ENCODE peak calls at places on chromosomes 16 and 17, in eight cellular contexts. One of them, this sample, is unnamed.

GRCh38 chr17:61484174-61484573 is 32.0 kb downstream of the TBX4 start:
- DNase-seq in activated naive CD4-positive, alpha-beta T cell: no peak
- DNase-seq in caudate nucleus: no peak
- DNase-seq in stimulated activated CD4-positive, alpha-beta T cell treated with anti-CD3 and anti-CD28 coated beads, Interleukin-1b, Interleukin-23, amount 100 ng/mL, for 24 hours: no peak
- DNase-seq in CD4-positive, alpha-beta T cell: no peak
- DNase-seq in testis: no peak
- DNase-seq in left ventricle myocardium superior: no peak
- DNase-seq in glutamatergic neuron: no peak
- DNase-seq in this sample: no peak

GRCh38 chr17:56185491-56185890 is 32.2 kb downstream of the ANKFN1 start:
- DNase-seq in CD4-positive, alpha-beta T cell: no peak
- DNase-seq in left ventricle myocardium superior: no peak
- DNase-seq in activated naive CD4-positive, alpha-beta T cell: no peak
- DNase-seq in glutamatergic neuron: no peak
- DNase-seq in testis: no peak
- DNase-seq in caudate nucleus: no peak
- DNase-seq in stimulated activated CD4-positive, alpha-beta T cell treated with anti-CD3 and anti-CD28 coated beads, Interleukin-1b, Interleukin-23, amount 100 ng/mL, for 24 hours: no peak
- DNase-seq in this sample: no peak

GRCh38 chr16:66832661-66833305 is 2.0 kb upstream of the NAE1 start:
- DNase-seq in testis: no peak
- DNase-seq in left ventricle myocardium superior: no peak
- DNase-seq in activated naive CD4-positive, alpha-beta T cell: no peak
- DNase-seq in glutamatergic neuron: no peak
- DNase-seq in caudate nucleus: no peak
- DNase-seq in stimulated activated CD4-positive, alpha-beta T cell treated with anti-CD3 and anti-CD28 coated beads, Interleukin-1b, Interleukin-23, amount 100 ng/mL, for 24 hours: no peak
- DNase-seq in CD4-positive, alpha-beta T cell: no peak
- DNase-seq in this sample: no peak

GRCh38 chr17:35094902-35095301 is 24.8 kb downstream of the RAD51D start:
- DNase-seq in activated naive CD4-positive, alpha-beta T cell: no peak
- DNase-seq in CD4-positive, alpha-beta T cell: no peak
- DNase-seq in glutamatergic neuron: no peak
- DNase-seq in caudate nucleus: no peak
- DNase-seq in stimulated activated CD4-positive, alpha-beta T cell treated with anti-CD3 and anti-CD28 coated beads, Interleukin-1b, Interleukin-23, amount 100 ng/mL, for 24 hours: no peak
- DNase-seq in testis: no peak
- DNase-seq in left ventricle myocardium superior: no peak
- DNase-seq in this sample: no peak

GRCh38 chr16:27820646-27821345 is 242.7 kb downstream of the GSG1L start:
- DNase-seq in stimulated activated CD4-positive, alpha-beta T cell treated with anti-CD3 and anti-CD28 coated beads, Interleukin-1b, Interleukin-23, amount 100 ng/mL, for 24 hours: no peak
- DNase-seq in CD4-positive, alpha-beta T cell: no peak
- DNase-seq in left ventricle myocardium superior: no peak
- DNase-seq in activated naive CD4-positive, alpha-beta T cell: no peak
- DNase-seq in caudate nucleus: no peak
- DNase-seq in glutamatergic neuron: no peak
- DNase-seq in testis: no peak
- DNase-seq in this sample: peak

GRCh38 chr16:18931756-18932155 is 5.5 kb upstream of the SMG1 start:
- DNase-seq in glutamatergic neuron: no peak
- DNase-seq in stimulated activated CD4-positive, alpha-beta T cell treated with anti-CD3 and anti-CD28 coated beads, Interleukin-1b, Interleukin-23, amount 100 ng/mL, for 24 hours: no peak
- DNase-seq in testis: no peak
- DNase-seq in activated naive CD4-positive, alpha-beta T cell: no peak
- DNase-seq in CD4-positive, alpha-beta T cell: no peak
- DNase-seq in caudate nucleus: no peak
- DNase-seq in left ventricle myocardium superior: peak
- DNase-seq in this sample: no peak

GRCh38 chr17:64329571-64329970 is 61.1 kb downstream of the PECAM1 start:
- DNase-seq in caudate nucleus: no peak
- DNase-seq in left ventricle myocardium superior: no peak
- DNase-seq in CD4-positive, alpha-beta T cell: no peak
- DNase-seq in testis: no peak
- DNase-seq in glutamatergic neuron: no peak
- DNase-seq in activated naive CD4-positive, alpha-beta T cell: no peak
- DNase-seq in stimulated activated CD4-positive, alpha-beta T cell treated with anti-CD3 and anti-CD28 coated beads, Interleukin-1b, Interleukin-23, amount 100 ng/mL, for 24 hours: no peak
- DNase-seq in this sample: no peak

GRCh38 chr17:16512011-16512410 is 20.0 kb upstream of the LRRC75A start:
- DNase-seq in left ventricle myocardium superior: no peak
- DNase-seq in testis: no peak
- DNase-seq in stimulated activated CD4-positive, alpha-beta T cell treated with anti-CD3 and anti-CD28 coated beads, Interleukin-1b, Interleukin-23, amount 100 ng/mL, for 24 hours: no peak
- DNase-seq in glutamatergic neuron: no peak
- DNase-seq in CD4-positive, alpha-beta T cell: no peak
- DNase-seq in activated naive CD4-positive, alpha-beta T cell: no peak
- DNase-seq in caudate nucleus: no peak
- DNase-seq in this sample: peak

GRCh38 chr16:52271088-52271487 is 275.9 kb downstream of the TOX3 start:
- DNase-seq in left ventricle myocardium superior: no peak
- DNase-seq in activated naive CD4-positive, alpha-beta T cell: no peak
- DNase-seq in caudate nucleus: no peak
- DNase-seq in testis: no peak
- DNase-seq in stimulated activated CD4-positive, alpha-beta T cell treated with anti-CD3 and anti-CD28 coated beads, Interleukin-1b, Interleukin-23, amount 100 ng/mL, for 24 hours: no peak
- DNase-seq in glutamatergic neuron: peak
- DNase-seq in CD4-positive, alpha-beta T cell: no peak
- DNase-seq in this sample: no peak

GRCh38 chr17:2695243-2695960 is 16.2 kb downstream of the CLUH start:
- DNase-seq in left ventricle myocardium superior: no peak
- DNase-seq in glutamatergic neuron: peak
- DNase-seq in CD4-positive, alpha-beta T cell: no peak
- DNase-seq in caudate nucleus: no peak
- DNase-seq in testis: peak
- DNase-seq in activated naive CD4-positive, alpha-beta T cell: no peak
- DNase-seq in stimulated activated CD4-positive, alpha-beta T cell treated with anti-CD3 and anti-CD28 coated beads, Interleukin-1b, Interleukin-23, amount 100 ng/mL, for 24 hours: no peak
- DNase-seq in this sample: peak

GRCh38 chr17:59840908-59841666 is 51.7 kb downstream of the TUBD1 start:
- DNase-seq in glutamatergic neuron: no peak
- DNase-seq in activated naive CD4-positive, alpha-beta T cell: no peak
- DNase-seq in stimulated activated CD4-positive, alpha-beta T cell treated with anti-CD3 and anti-CD28 coated beads, Interleukin-1b, Interleukin-23, amount 100 ng/mL, for 24 hours: no peak
- DNase-seq in CD4-positive, alpha-beta T cell: no peak
- DNase-seq in caudate nucleus: no peak
- DNase-seq in testis: no peak
- DNase-seq in left ventricle myocardium superior: no peak
- DNase-seq in this sample: no peak

GRCh38 chr17:50661348-50661747 is 26.7 kb downstream of the ABCC3 start:
- DNase-seq in left ventricle myocardium superior: no peak
- DNase-seq in stimulated activated CD4-positive, alpha-beta T cell treated with anti-CD3 and anti-CD28 coated beads, Interleukin-1b, Interleukin-23, amount 100 ng/mL, for 24 hours: no peak
- DNase-seq in testis: no peak
- DNase-seq in activated naive CD4-positive, alpha-beta T cell: no peak
- DNase-seq in glutamatergic neuron: no peak
- DNase-seq in caudate nucleus: no peak
- DNase-seq in CD4-positive, alpha-beta T cell: no peak
- DNase-seq in this sample: no peak

GRCh38 chr17:2023692-2024571 is 1.2 kb downstream of the RTN4RL1 start:
- DNase-seq in left ventricle myocardium superior: peak
- DNase-seq in CD4-positive, alpha-beta T cell: no peak
- DNase-seq in stimulated activated CD4-positive, alpha-beta T cell treated with anti-CD3 and anti-CD28 coated beads, Interleukin-1b, Interleukin-23, amount 100 ng/mL, for 24 hours: no peak
- DNase-seq in activated naive CD4-positive, alpha-beta T cell: no peak
- DNase-seq in testis: peak
- DNase-seq in glutamatergic neuron: peak
- DNase-seq in caudate nucleus: no peak
- DNase-seq in this sample: peak

GRCh38 chr16:54748611-54749190 is 182.0 kb upstream of the IRX5 start:
- DNase-seq in glutamatergic neuron: no peak
- DNase-seq in caudate nucleus: no peak
- DNase-seq in activated naive CD4-positive, alpha-beta T cell: no peak
- DNase-seq in testis: no peak
- DNase-seq in stimulated activated CD4-positive, alpha-beta T cell treated with anti-CD3 and anti-CD28 coated beads, Interleukin-1b, Interleukin-23, amount 100 ng/mL, for 24 hours: no peak
- DNase-seq in CD4-positive, alpha-beta T cell: no peak
- DNase-seq in left ventricle myocardium superior: no peak
- DNase-seq in this sample: no peak

GRCh38 chr17:74218436-74218835 is 5.1 kb downstream of the TTYH2 start:
- DNase-seq in testis: no peak
- DNase-seq in left ventricle myocardium superior: no peak
- DNase-seq in caudate nucleus: no peak
- DNase-seq in CD4-positive, alpha-beta T cell: no peak
- DNase-seq in glutamatergic neuron: no peak
- DNase-seq in activated naive CD4-positive, alpha-beta T cell: no peak
- DNase-seq in stimulated activated CD4-positive, alpha-beta T cell treated with anti-CD3 and anti-CD28 coated beads, Interleukin-1b, Interleukin-23, amount 100 ng/mL, for 24 hours: no peak
- DNase-seq in this sample: no peak

GRCh38 chr16:3050487-3050886 is 4.1 kb downstream of the MMP25 start:
- DNase-seq in CD4-positive, alpha-beta T cell: no peak
- DNase-seq in stimulated activated CD4-positive, alpha-beta T cell treated with anti-CD3 and anti-CD28 coated beads, Interleukin-1b, Interleukin-23, amount 100 ng/mL, for 24 hours: no peak
- DNase-seq in testis: no peak
- DNase-seq in left ventricle myocardium superior: no peak
- DNase-seq in caudate nucleus: no peak
- DNase-seq in activated naive CD4-positive, alpha-beta T cell: no peak
- DNase-seq in glutamatergic neuron: no peak
- DNase-seq in this sample: no peak

GRCh38 chr16:63697736-63698135 is 1424.1 kb downstream of the CDH11 start:
- DNase-seq in glutamatergic neuron: no peak
- DNase-seq in CD4-positive, alpha-beta T cell: no peak
- DNase-seq in stimulated activated CD4-positive, alpha-beta T cell treated with anti-CD3 and anti-CD28 coated beads, Interleukin-1b, Interleukin-23, amount 100 ng/mL, for 24 hours: no peak
- DNase-seq in left ventricle myocardium superior: no peak
- DNase-seq in activated naive CD4-positive, alpha-beta T cell: no peak
- DNase-seq in caudate nucleus: no peak
- DNase-seq in testis: no peak
- DNase-seq in this sample: no peak

GRCh38 chr16:1375741-1376410 is 24.1 kb downstream of the GNPTG start:
- DNase-seq in CD4-positive, alpha-beta T cell: no peak
- DNase-seq in left ventricle myocardium superior: no peak
- DNase-seq in caudate nucleus: no peak
- DNase-seq in stimulated activated CD4-positive, alpha-beta T cell treated with anti-CD3 and anti-CD28 coated beads, Interleukin-1b, Interleukin-23, amount 100 ng/mL, for 24 hours: no peak
- DNase-seq in activated naive CD4-positive, alpha-beta T cell: no peak
- DNase-seq in glutamatergic neuron: no peak
- DNase-seq in testis: no peak
- DNase-seq in this sample: no peak

GRCh38 chr16:84847554-84848415 is 28.0 kb downstream of the CRISPLD2 start:
- DNase-seq in glutamatergic neuron: no peak
- DNase-seq in caudate nucleus: no peak
- DNase-seq in CD4-positive, alpha-beta T cell: no peak
- DNase-seq in testis: no peak
- DNase-seq in stimulated activated CD4-positive, alpha-beta T cell treated with anti-CD3 and anti-CD28 coated beads, Interleukin-1b, Interleukin-23, amount 100 ng/mL, for 24 hours: no peak
- DNase-seq in left ventricle myocardium superior: no peak
- DNase-seq in activated naive CD4-positive, alpha-beta T cell: no peak
- DNase-seq in this sample: no peak

GRCh38 chr17:50396261-50397110 is 837 bp downstream of the LRRC59 start:
- DNase-seq in activated naive CD4-positive, alpha-beta T cell: no peak
- DNase-seq in stimulated activated CD4-positive, alpha-beta T cell treated with anti-CD3 and anti-CD28 coated beads, Interleukin-1b, Interleukin-23, amount 100 ng/mL, for 24 hours: no peak
- DNase-seq in CD4-positive, alpha-beta T cell: no peak
- DNase-seq in left ventricle myocardium superior: peak
- DNase-seq in testis: peak
- DNase-seq in glutamatergic neuron: no peak
- DNase-seq in caudate nucleus: no peak
- DNase-seq in this sample: no peak

GRCh38 chr17:66711403-66711802 is 123.5 kb upstream of the CACNG5 start:
- DNase-seq in testis: no peak
- DNase-seq in glutamatergic neuron: no peak
- DNase-seq in caudate nucleus: no peak
- DNase-seq in activated naive CD4-positive, alpha-beta T cell: no peak
- DNase-seq in left ventricle myocardium superior: no peak
- DNase-seq in CD4-positive, alpha-beta T cell: no peak
- DNase-seq in stimulated activated CD4-positive, alpha-beta T cell treated with anti-CD3 and anti-CD28 coated beads, Interleukin-1b, Interleukin-23, amount 100 ng/mL, for 24 hours: no peak
- DNase-seq in this sample: no peak

GRCh38 chr16:59260892-59261291 is 526.8 kb upstream of the GOT2 start:
- DNase-seq in testis: no peak
- DNase-seq in CD4-positive, alpha-beta T cell: no peak
- DNase-seq in stimulated activated CD4-positive, alpha-beta T cell treated with anti-CD3 and anti-CD28 coated beads, Interleukin-1b, Interleukin-23, amount 100 ng/mL, for 24 hours: no peak
- DNase-seq in glutamatergic neuron: no peak
- DNase-seq in activated naive CD4-positive, alpha-beta T cell: no peak
- DNase-seq in left ventricle myocardium superior: no peak
- DNase-seq in caudate nucleus: no peak
- DNase-seq in this sample: no peak

GRCh38 chr16:81548901-81549546 is 104.4 kb downstream of the CMIP start:
- DNase-seq in testis: no peak
- DNase-seq in glutamatergic neuron: no peak
- DNase-seq in caudate nucleus: no peak
- DNase-seq in stimulated activated CD4-positive, alpha-beta T cell treated with anti-CD3 and anti-CD28 coated beads, Interleukin-1b, Interleukin-23, amount 100 ng/mL, for 24 hours: no peak
- DNase-seq in activated naive CD4-positive, alpha-beta T cell: no peak
- DNase-seq in CD4-positive, alpha-beta T cell: no peak
- DNase-seq in left ventricle myocardium superior: no peak
- DNase-seq in this sample: no peak

GRCh38 chr17:393806-394717 is 41.5 kb upstream of the RPH3AL start:
- DNase-seq in testis: no peak
- DNase-seq in caudate nucleus: no peak
- DNase-seq in activated naive CD4-positive, alpha-beta T cell: no peak
- DNase-seq in CD4-positive, alpha-beta T cell: no peak
- DNase-seq in glutamatergic neuron: no peak
- DNase-seq in stimulated activated CD4-positive, alpha-beta T cell treated with anti-CD3 and anti-CD28 coated beads, Interleukin-1b, Interleukin-23, amount 100 ng/mL, for 24 hours: no peak
- DNase-seq in left ventricle myocardium superior: no peak
- DNase-seq in this sample: no peak

GRCh38 chr17:81338301-81339179 is 43.4 kb upstream of the SLC38A10 start:
- DNase-seq in activated naive CD4-positive, alpha-beta T cell: no peak
- DNase-seq in testis: no peak
- DNase-seq in glutamatergic neuron: peak
- DNase-seq in left ventricle myocardium superior: no peak
- DNase-seq in caudate nucleus: no peak
- DNase-seq in CD4-positive, alpha-beta T cell: no peak
- DNase-seq in stimulated activated CD4-positive, alpha-beta T cell treated with anti-CD3 and anti-CD28 coated beads, Interleukin-1b, Interleukin-23, amount 100 ng/mL, for 24 hours: no peak
- DNase-seq in this sample: peak

GRCh38 chr16:67537636-67538591 is 9.3 kb downstream of the RIPOR1 start:
- DNase-seq in caudate nucleus: peak
- DNase-seq in stimulated activated CD4-positive, alpha-beta T cell treated with anti-CD3 and anti-CD28 coated beads, Interleukin-1b, Interleukin-23, amount 100 ng/mL, for 24 hours: peak
- DNase-seq in glutamatergic neuron: peak
- DNase-seq in testis: peak
- DNase-seq in activated naive CD4-positive, alpha-beta T cell: no peak
- DNase-seq in left ventricle myocardium superior: peak
- DNase-seq in CD4-positive, alpha-beta T cell: peak
- DNase-seq in this sample: no peak

GRCh38 chr17:39599665-39600468 is 7.9 kb downstream of the NEUROD2 start:
- DNase-seq in glutamatergic neuron: no peak
- DNase-seq in testis: no peak
- DNase-seq in left ventricle myocardium superior: no peak
- DNase-seq in caudate nucleus: no peak
- DNase-seq in activated naive CD4-positive, alpha-beta T cell: no peak
- DNase-seq in stimulated activated CD4-positive, alpha-beta T cell treated with anti-CD3 and anti-CD28 coated beads, Interleukin-1b, Interleukin-23, amount 100 ng/mL, for 24 hours: no peak
- DNase-seq in CD4-positive, alpha-beta T cell: no peak
- DNase-seq in this sample: no peak

GRCh38 chr17:78122221-78122990 is 6.1 kb downstream of the TMC6 start:
- DNase-seq in CD4-positive, alpha-beta T cell: no peak
- DNase-seq in left ventricle myocardium superior: peak
- DNase-seq in caudate nucleus: no peak
- DNase-seq in glutamatergic neuron: no peak
- DNase-seq in stimulated activated CD4-positive, alpha-beta T cell treated with anti-CD3 and anti-CD28 coated beads, Interleukin-1b, Interleukin-23, amount 100 ng/mL, for 24 hours: no peak
- DNase-seq in testis: no peak
- DNase-seq in activated naive CD4-positive, alpha-beta T cell: no peak
- DNase-seq in this sample: no peak

GRCh38 chr17:29840884-29841283 is 89.1 kb downstream of the SSH2 start:
- DNase-seq in stimulated activated CD4-positive, alpha-beta T cell treated with anti-CD3 and anti-CD28 coated beads, Interleukin-1b, Interleukin-23, amount 100 ng/mL, for 24 hours: no peak
- DNase-seq in activated naive CD4-positive, alpha-beta T cell: no peak
- DNase-seq in CD4-positive, alpha-beta T cell: no peak
- DNase-seq in testis: no peak
- DNase-seq in left ventricle myocardium superior: no peak
- DNase-seq in glutamatergic neuron: no peak
- DNase-seq in caudate nucleus: no peak
- DNase-seq in this sample: no peak

GRCh38 chr17:47745037-47745380 is 12.0 kb downstream of the TBX21 start:
- DNase-seq in left ventricle myocardium superior: no peak
- DNase-seq in activated naive CD4-positive, alpha-beta T cell: no peak
- DNase-seq in glutamatergic neuron: no peak
- DNase-seq in stimulated activated CD4-positive, alpha-beta T cell treated with anti-CD3 and anti-CD28 coated beads, Interleukin-1b, Interleukin-23, amount 100 ng/mL, for 24 hours: no peak
- DNase-seq in caudate nucleus: no peak
- DNase-seq in CD4-positive, alpha-beta T cell: no peak
- DNase-seq in testis: no peak
- DNase-seq in this sample: peak

GRCh38 chr17:82884923-82885322 is 45.1 kb upstream of the ZNF750 start:
- DNase-seq in stimulated activated CD4-positive, alpha-beta T cell treated with anti-CD3 and anti-CD28 coated beads, Interleukin-1b, Interleukin-23, amount 100 ng/mL, for 24 hours: no peak
- DNase-seq in CD4-positive, alpha-beta T cell: peak
- DNase-seq in caudate nucleus: no peak
- DNase-seq in activated naive CD4-positive, alpha-beta T cell: no peak
- DNase-seq in glutamatergic neuron: no peak
- DNase-seq in left ventricle myocardium superior: no peak
- DNase-seq in testis: no peak
- DNase-seq in this sample: no peak

GRCh38 chr16:30934827-30935557 is 11.6 kb downstream of the FBXL19 start:
- DNase-seq in activated naive CD4-positive, alpha-beta T cell: no peak
- DNase-seq in stimulated activated CD4-positive, alpha-beta T cell treated with anti-CD3 and anti-CD28 coated beads, Interleukin-1b, Interleukin-23, amount 100 ng/mL, for 24 hours: no peak
- DNase-seq in glutamatergic neuron: peak
- DNase-seq in CD4-positive, alpha-beta T cell: no peak
- DNase-seq in left ventricle myocardium superior: peak
- DNase-seq in caudate nucleus: peak
- DNase-seq in testis: peak
- DNase-seq in this sample: no peak

GRCh38 chr16:49608095-49608494 is 234.5 kb downstream of the C16orf78 start:
- DNase-seq in activated naive CD4-positive, alpha-beta T cell: no peak
- DNase-seq in left ventricle myocardium superior: no peak
- DNase-seq in glutamatergic neuron: no peak
- DNase-seq in CD4-positive, alpha-beta T cell: no peak
- DNase-seq in testis: no peak
- DNase-seq in stimulated activated CD4-positive, alpha-beta T cell treated with anti-CD3 and anti-CD28 coated beads, Interleukin-1b, Interleukin-23, amount 100 ng/mL, for 24 hours: no peak
- DNase-seq in caudate nucleus: no peak
- DNase-seq in this sample: no peak

GRCh38 chr17:48541036-48541573 is 3.8 kb downstream of the HOXB2 start:
- DNase-seq in glutamatergic neuron: no peak
- DNase-seq in stimulated activated CD4-positive, alpha-beta T cell treated with anti-CD3 and anti-CD28 coated beads, Interleukin-1b, Interleukin-23, amount 100 ng/mL, for 24 hours: no peak
- DNase-seq in activated naive CD4-positive, alpha-beta T cell: no peak
- DNase-seq in caudate nucleus: no peak
- DNase-seq in CD4-positive, alpha-beta T cell: no peak
- DNase-seq in testis: peak
- DNase-seq in left ventricle myocardium superior: no peak
- DNase-seq in this sample: no peak

This sample was measured in sciatic nerve.